ENCODE peak calls at places on chromosomes 7 and 10, in five cellular contexts. B is cardiac fibroblast; Y is pancreas; Q is stimulated activated CD8-positive, alpha-beta memory T cell treated with anti-CD3 and anti-CD28 coated beads, Interleukin-12 subunit alpha, Interleukin-12 subunit beta, amount 100 ng/mL, for 1 hour; H is putamen. N is an unnamed sample.

GRCh38 chr7:123772652-123773051 is 23.8 kb upstream of the WASL start:
- DNase-seq in Q (no peak), Y (no peak), B (no peak), H (no peak), N (no peak)

GRCh38 chr10:17412323-17412722 is 42.1 kb downstream of the ST8SIA6 start:
- DNase-seq in Q (no peak), H (no peak), Y (no peak), B (no peak), N (no peak)

GRCh38 chr7:128831178-128831993 is 1.2 kb downstream of the FLNC start:
- DNase-seq in Y (no peak), B (peak; percentile 65), H (no peak), Q (no peak), N (no peak)

GRCh38 chr10:110207805-110208613 is 604 bp downstream of the MXI1 start:
- DNase-seq in B (peak; percentile 38), Q (no peak), Y (no peak), H (no peak), N (no peak)

GRCh38 chr7:151011097-151011409 is 13.2 kb downstream of the ATG9B start:
- DNase-seq in Q (no peak), B (no peak), Y (no peak), H (no peak), N (no peak)

GRCh38 chr10:3347413-3348147 is 175.0 kb upstream of the PITRM1 start:
- DNase-seq in H (no peak), Y (peak; percentile 55), B (no peak), Q (no peak), N (no peak)

GRCh38 chr7:127900735-127901685 is 130.2 kb downstream of the LRRC4 start:
- DNase-seq in Y (peak; percentile 30), H (peak; percentile 54), B (no peak), Q (no peak), N (no peak)

GRCh38 chr10:74982634-74982982 is 128.8 kb upstream of the SAMD8 start:
- DNase-seq in Q (no peak), B (no peak), H (no peak), Y (no peak), N (no peak)

GRCh38 chr7:107232568-107233090 is 63.8 kb downstream of the HBP1 start:
- DNase-seq in Y (no peak), Q (no peak), H (no peak), B (peak; percentile 27), N (no peak)

GRCh38 chr10:15136129-15136726 is 32.3 kb downstream of the NMT2 start:
- DNase-seq in Q (no peak), H (no peak), Y (no peak), B (no peak), N (no peak)

GRCh38 chr7:165661-166369 is 26.6 kb upstream of the FAM20C start:
- DNase-seq in H (no peak), Y (no peak), B (no peak), Q (no peak), N (no peak)

GRCh38 chr7:91668217-91668616 is 212.3 kb downstream of the MTERF1 start:
- DNase-seq in Y (no peak), B (no peak), H (no peak), Q (no peak), N (no peak)

GRCh38 chr7:126790763-126791162 is 462.0 kb downstream of the GRM8 start:
- DNase-seq in B (no peak), Y (no peak), Q (no peak), H (no peak), N (no peak)

GRCh38 chr10:68871105-68871711 is 29.9 kb upstream of the DDX50 start:
- DNase-seq in H (no peak), Y (no peak), B (peak; percentile 75), Q (no peak), N (no peak)

GRCh38 chr7:89975577-89975976 is 178.7 kb upstream of the STEAP1 start:
- DNase-seq in Y (no peak), H (no peak), Q (no peak), B (no peak), N (no peak)

GRCh38 chr7:142938611-142939010 is 673 bp upstream of the LLCFC1 start:
- DNase-seq in Y (no peak), Q (no peak), H (no peak), B (no peak), N (no peak)

GRCh38 chr10:94762393-94762792 is at the start of gene CYP2C19:
- DNase-seq in Y (no peak), Q (no peak), B (no peak), H (no peak), N (no peak)

GRCh38 chr10:34475222-34475621 is 339.9 kb downstream of the PARD3 start:
- DNase-seq in B (no peak), Y (no peak), Q (no peak), H (no peak), N (no peak)